ENCODE peak calls at places on chromosomes 1 and 21, in eight cellular contexts. K is GM13977, G is left lung, V is ovary, Y is GM06990, T is H1, U is GM13976, I is A549. C is an unnamed sample.

GRCh38 chr1:244963231-244963826 is 99.0 kb upstream of the HNRNPU start:
- DNase-seq in V (no peak), K (no peak), U (no peak), Y (no peak), T (no peak), G (no peak), I (no peak), C (no peak)

GRCh38 chr1:184061396-184062003 is 10.0 kb downstream of the TSEN15 start:
- DNase-seq in U (no peak), Y (no peak), K (no peak), I (peak), G (no peak), V (no peak), T (no peak), C (no peak)

GRCh38 chr21:40386301-40386911 is 460.6 kb downstream of the DSCAM start:
- DNase-seq in U (no peak), Y (no peak), I (peak), G (peak), K (no peak), T (peak), V (no peak), C (no peak)

GRCh38 chr21:41167348-41168342 is at the start of gene BACE2:
- DNase-seq in I (peak), Y (peak), K (peak), G (peak), U (peak), T (no peak), V (peak), C (peak)

GRCh38 chr1:234214911-234215892 is 158.1 kb upstream of the COA6 start:
- DNase-seq in V (no peak), K (no peak), G (peak), I (no peak), Y (no peak), T (no peak), U (no peak), C (no peak)

GRCh38 chr1:230140221-230141001 is 73.4 kb downstream of the GALNT2 start:
- DNase-seq in G (no peak), T (no peak), I (no peak), Y (no peak), K (no peak), U (no peak), V (peak), C (no peak)

GRCh38 chr21:30818837-30819236 is 5.8 kb upstream of the KRTAP8-1 start:
- DNase-seq in K (no peak), G (no peak), V (no peak), T (no peak), I (no peak), Y (no peak), U (no peak), C (no peak)

GRCh38 chr1:80994934-80995333 is 805.8 kb upstream of the ADGRL2 start:
- DNase-seq in V (no peak), Y (no peak), U (no peak), G (no peak), T (no peak), I (no peak), K (no peak), C (no peak)

GRCh38 chr1:34113887-34114286 is 51.1 kb downstream of the CSMD2 start:
- DNase-seq in K (peak), Y (no peak), V (no peak), U (no peak), I (peak), G (no peak), T (no peak), C (no peak)

GRCh38 chr1:29239142-29239541 is 2.8 kb downstream of the PTPRU start:
- DNase-seq in G (no peak), V (no peak), U (no peak), T (no peak), I (peak), Y (no peak), K (no peak), C (no peak)

GRCh38 chr1:99003911-99004269 is 771 bp downstream of the PLPPR5 start:
- DNase-seq in T (no peak), I (no peak), K (no peak), G (peak), U (peak), V (no peak), Y (no peak), C (no peak)

GRCh38 chr1:76219589-76219914 is 145.0 kb downstream of the ST6GALNAC3 start:
- DNase-seq in I (no peak), Y (no peak), T (no peak), G (no peak), V (no peak), U (no peak), K (no peak), C (no peak)

GRCh38 chr1:116927049-116927798 is 17.5 kb downstream of the PTGFRN start:
- DNase-seq in U (no peak), K (no peak), I (no peak), T (no peak), V (no peak), G (no peak), Y (no peak), C (no peak)

GRCh38 chr1:174996474-174996873 is 3.3 kb upstream of the CACYBP start:
- DNase-seq in I (no peak), U (no peak), Y (no peak), G (no peak), K (no peak), T (no peak), V (no peak), C (no peak)

GRCh38 chr1:108038837-108039236 is 73.9 kb upstream of the VAV3 start:
- DNase-seq in U (no peak), Y (no peak), K (no peak), T (no peak), I (no peak), V (no peak), G (no peak), C (no peak)

GRCh38 chr1:91349524-91349923 is 55.1 kb downstream of the HFM1 start:
- DNase-seq in Y (no peak), T (no peak), I (no peak), G (no peak), U (no peak), V (no peak), K (no peak), C (no peak)

GRCh38 chr1:27348861-27349783 is 7.3 kb downstream of the SYTL1 start:
- DNase-seq in K (no peak), G (peak), T (no peak), U (peak), Y (no peak), V (no peak), I (peak), C (no peak)

GRCh38 chr1:159831696-159832225 is 5.1 kb downstream of the SLAMF8 start:
- DNase-seq in V (no peak), Y (no peak), U (no peak), I (no peak), T (no peak), G (no peak), K (no peak), C (no peak)

GRCh38 chr1:89987170-89987819 is 7.6 kb upstream of the ZNF326 start:
- DNase-seq in T (no peak), G (no peak), Y (no peak), U (peak), K (peak), V (peak), I (peak), C (no peak)

GRCh38 chr1:43135857-43136781 is 36.0 kb downstream of the EBNA1BP2 start:
- DNase-seq in U (no peak), T (no peak), G (no peak), V (no peak), Y (no peak), I (no peak), K (no peak), C (no peak)

GRCh38 chr1:200415693-200416593 is 6.1 kb upstream of the ZNF281 start:
- DNase-seq in I (peak), V (peak), T (no peak), U (peak), G (no peak), Y (peak), K (peak), C (no peak)

GRCh38 chr21:33522950-33523349 is 19.0 kb downstream of the GART start:
- DNase-seq in K (no peak), U (no peak), G (no peak), T (no peak), Y (no peak), V (no peak), I (no peak), C (no peak)

GRCh38 chr1:155777541-155777940 is 79.5 kb downstream of the GON4L start:
- DNase-seq in U (no peak), Y (no peak), I (no peak), V (no peak), T (no peak), G (no peak), K (no peak), C (no peak)

GRCh38 chr21:29184047-29184446 is 53.6 kb downstream of the MAP3K7CL start:
- DNase-seq in Y (no peak), K (no peak), U (no peak), T (no peak), I (no peak), G (no peak), V (no peak), C (no peak)

GRCh38 chr1:21622466-21623315 is 46.5 kb downstream of the RAP1GAP start:
- DNase-seq in G (peak), K (peak), U (peak), I (no peak), V (peak), T (no peak), Y (no peak), C (peak)

GRCh38 chr1:152037920-152038658 is 1.3 kb upstream of the S100A11 start:
- DNase-seq in T (no peak), V (no peak), K (no peak), U (peak), Y (no peak), G (no peak), I (no peak), C (no peak)

GRCh38 chr1:232211149-232211548 is 418.8 kb downstream of the SIPA1L2 start:
- DNase-seq in K (no peak), Y (no peak), V (no peak), I (peak), T (no peak), G (no peak), U (no peak), C (no peak)

GRCh38 chr21:28342229-28342810 is 650.4 kb downstream of the LTN1 start:
- DNase-seq in U (no peak), I (no peak), K (no peak), V (no peak), T (no peak), G (no peak), Y (no peak), C (no peak)

GRCh38 chr1:180515857-180516388 is 13.5 kb upstream of the ACBD6 start:
- DNase-seq in K (peak), I (peak), V (peak), T (peak), Y (peak), U (peak), G (no peak), C (no peak)

GRCh38 chr21:44958471-44959191 is 18.8 kb downstream of the SLX9 start:
- DNase-seq in U (no peak), G (peak), I (no peak), Y (no peak), V (peak), K (no peak), T (no peak), C (no peak)

GRCh38 chr1:214515544-214516433 is 35.6 kb downstream of the PTPN14 start:
- DNase-seq in T (no peak), Y (no peak), I (no peak), V (no peak), K (no peak), G (no peak), U (no peak), C (no peak)

GRCh38 chr1:36137776-36138175 is 11.5 kb downstream of the TRAPPC3 start:
- DNase-seq in U (no peak), V (no peak), K (no peak), T (no peak), Y (no peak), G (no peak), I (no peak), C (no peak)

GRCh38 chr1:1629430-1630190 is 2.4 kb upstream of the MMP23B start:
- DNase-seq in U (peak), G (peak), K (peak), T (no peak), V (no peak), I (no peak), Y (peak), C (no peak)

DNA sequence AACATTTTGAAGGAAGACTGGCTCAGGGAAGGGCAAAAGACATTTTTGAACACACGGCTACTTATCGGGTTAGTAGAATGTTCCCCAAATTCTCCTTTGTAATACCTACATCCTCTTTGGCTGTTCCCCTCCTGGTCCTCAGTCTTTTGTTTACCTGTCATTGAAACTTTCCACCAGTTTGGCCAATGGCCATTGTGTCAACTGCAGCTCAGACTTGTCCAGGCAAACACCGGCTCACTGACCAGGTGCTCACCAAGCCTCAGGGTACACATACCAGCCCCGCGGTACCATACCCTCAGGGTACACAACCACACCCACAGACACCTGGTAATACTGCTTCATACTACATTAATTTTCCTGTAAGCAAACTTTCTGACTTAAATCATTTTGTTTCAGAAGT is 84.8 kb upstream of the ZNF648 start:
- DNase-seq in U (no peak), V (no peak), T (no peak), K (no peak), I (no peak), Y (no peak), G (no peak), C (no peak)
- TF ChIP-seq CTCF in U (no peak), V (no peak), T (no peak), K (no peak), I (no peak), Y (no peak), G (no peak), C (no peak)

DNA sequence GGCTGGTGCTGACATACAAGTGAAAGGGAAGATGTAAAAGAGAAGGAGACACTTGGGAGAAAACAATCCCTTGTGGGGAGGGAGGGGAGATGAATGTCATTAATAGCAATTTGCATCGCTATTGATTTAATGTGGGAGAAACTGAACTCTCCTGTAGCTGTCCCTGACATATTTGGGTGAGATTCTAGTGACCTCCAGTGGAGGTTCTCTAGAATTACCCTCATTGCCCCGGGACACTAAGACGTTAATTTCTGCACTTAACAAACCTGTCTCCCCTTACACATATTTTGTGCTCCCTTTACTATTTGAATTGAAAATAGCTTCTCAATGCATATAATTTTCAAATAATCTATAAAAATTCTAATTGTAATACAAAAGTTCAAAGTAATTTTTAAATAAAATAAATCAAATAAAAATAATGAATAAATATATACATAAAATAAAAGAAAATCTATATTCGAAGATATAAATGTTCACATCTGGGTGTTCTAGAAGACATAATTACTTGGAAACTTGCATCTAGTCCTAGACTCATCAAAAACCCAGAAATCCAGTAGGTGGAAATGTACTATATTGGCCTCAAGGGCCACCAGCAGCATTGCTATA is 283.0 kb downstream of the LMX1A start:
- DNase-seq in V (no peak), T (no peak), Y (peak), K (peak), U (peak), G (no peak), I (peak), C (no peak)
- TF ChIP-seq CTCF in V (peak), T (no peak), Y (peak), K (peak), U (peak), G (peak), I (peak), C (no peak)

GRCh38 chr1:41022424-41022823 is 899 bp upstream of the SLFNL1 start:
- DNase-seq in G (no peak), K (no peak), Y (no peak), U (no peak), I (no peak), V (no peak), T (no peak), C (no peak)

GRCh38 chr1:41024953-41025352 is 3.4 kb upstream of the SLFNL1 start:
- DNase-seq in V (no peak), K (no peak), U (no peak), T (no peak), Y (no peak), I (no peak), G (no peak), C (no peak)

GRCh38 chr1:41021526-41022308 is at the start of gene SLFNL1:
- DNase-seq in Y (no peak), V (no peak), I (no peak), T (no peak), U (no peak), K (no peak), G (no peak), C (no peak)

GRCh38 chr1:41025979-41026819 is 4.7 kb upstream of the SLFNL1 start:
- DNase-seq in I (no peak), G (no peak), T (no peak), U (no peak), V (no peak), Y (no peak), K (no peak), C (no peak)

GRCh38 chr1:41023279-41023990 is 1.9 kb upstream of the SLFNL1 start:
- DNase-seq in U (no peak), K (no peak), T (no peak), Y (no peak), I (no peak), G (no peak), V (no peak), C (no peak)
- TF ChIP-seq CTCF in U (no peak), K (peak), T (peak), Y (no peak), I (no peak), G (no peak), V (no peak), C (no peak)

DNA sequence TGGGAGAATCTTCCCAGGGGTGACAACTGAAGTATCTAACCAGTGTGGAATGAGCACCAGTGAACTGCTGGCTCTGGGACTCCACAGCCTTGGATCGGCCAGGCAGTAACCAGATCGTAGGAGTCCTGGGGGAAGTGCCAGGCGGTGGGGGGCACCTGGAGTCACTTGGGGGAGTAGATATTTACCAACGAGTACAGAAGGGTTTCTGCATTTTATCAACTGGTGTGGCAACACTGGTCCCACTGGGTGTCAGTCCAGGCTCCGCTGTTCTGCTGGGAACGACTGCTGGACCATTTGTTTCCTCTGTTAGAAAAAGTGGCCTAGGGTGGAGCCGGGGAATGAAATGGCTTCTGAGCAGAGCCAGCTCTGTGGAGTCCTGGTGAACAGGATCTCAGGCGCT is 14.4 kb downstream of the HEYL start:
- DNase-seq in K (no peak), G (no peak), U (no peak), T (no peak), Y (no peak), V (no peak), I (no peak), C (no peak)
- TF ChIP-seq CTCF in K (no peak), G (no peak), U (no peak), T (no peak), Y (no peak), V (no peak), I (no peak), C (no peak)

DNA sequence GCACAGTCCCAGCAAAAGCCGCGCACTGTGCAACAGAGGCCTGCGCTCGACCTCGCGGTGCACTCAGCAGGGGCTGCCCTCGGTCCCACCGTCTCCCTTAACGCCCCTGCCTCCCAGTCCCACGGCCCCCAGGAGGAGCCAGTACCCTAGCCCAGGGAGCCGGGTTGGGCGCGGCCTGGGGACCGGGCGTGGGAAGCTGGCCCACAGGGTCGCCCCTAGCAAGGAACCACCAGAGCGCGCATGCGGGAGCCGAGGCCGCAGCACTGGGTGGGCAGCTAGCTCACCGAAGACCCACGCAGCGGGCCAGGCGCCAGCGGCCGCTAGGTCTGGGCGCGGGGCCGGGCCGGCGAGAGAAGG is 21.6 kb upstream of the ZNF678 start:
- DNase-seq in G (peak), U (peak), I (no peak), V (peak), Y (no peak), K (no peak), T (no peak), C (no peak)
- TF ChIP-seq CTCF in G (no peak), U (no peak), I (no peak), V (no peak), Y (no peak), K (no peak), T (no peak), C (no peak)

C was measured in activated B cell treated with CpG ODN at 0.5 μM for 24 hours.